ENCODE peak calls at places on chromosome 2, in eight cellular contexts. One of them, this sample, is unnamed.

GRCh38 chr2:66851449-66851872 is 416.5 kb downstream of the MEIS1 start:
- DNase-seq in activated CD8-positive, alpha-beta T cell treated with anti-CD3 and anti-CD28 coated beads for 36 hours: no peak
- DNase-seq in NCI-H510A treated with DMSO at 0.1 percent for 48 hours: no peak
- DNase-seq in NCI-H2081: no peak
- DNase-seq in cardiac fibroblast: peak; percentile 92
- DNase-seq in stimulated activated CD8-positive, alpha-beta memory T cell treated with anti-CD3 and anti-CD28 coated beads, Interleukin-4, amount 100 ng/mL, for 24 hours: no peak
- DNase-seq in A549: peak; percentile 23
- DNase-seq in activated CD8-positive, alpha-beta memory T cell treated with anti-CD3 and anti-CD28 coated beads for 48 hours: no peak
- DNase-seq in this sample: peak; percentile 99

GRCh38 chr2:230794472-230794871 is 70.3 kb upstream of the ITM2C start:
- DNase-seq in activated CD8-positive, alpha-beta T cell treated with anti-CD3 and anti-CD28 coated beads for 36 hours: peak; percentile 66
- DNase-seq in NCI-H510A treated with DMSO at 0.1 percent for 48 hours: no peak
- DNase-seq in NCI-H2081: no peak
- DNase-seq in cardiac fibroblast: peak; percentile 61
- DNase-seq in stimulated activated CD8-positive, alpha-beta memory T cell treated with anti-CD3 and anti-CD28 coated beads, Interleukin-4, amount 100 ng/mL, for 24 hours: no peak
- DNase-seq in A549: no peak
- DNase-seq in activated CD8-positive, alpha-beta memory T cell treated with anti-CD3 and anti-CD28 coated beads for 48 hours: no peak
- DNase-seq in this sample: peak; percentile 19

GRCh38 chr2:219386532-219387280 is 1.0 kb downstream of the DNPEP start:
- DNase-seq in activated CD8-positive, alpha-beta T cell treated with anti-CD3 and anti-CD28 coated beads for 36 hours: no peak
- DNase-seq in NCI-H510A treated with DMSO at 0.1 percent for 48 hours: no peak
- DNase-seq in NCI-H2081: no peak
- DNase-seq in cardiac fibroblast: no peak
- DNase-seq in stimulated activated CD8-positive, alpha-beta memory T cell treated with anti-CD3 and anti-CD28 coated beads, Interleukin-4, amount 100 ng/mL, for 24 hours: no peak
- DNase-seq in A549: no peak
- DNase-seq in activated CD8-positive, alpha-beta memory T cell treated with anti-CD3 and anti-CD28 coated beads for 48 hours: no peak
- DNase-seq in this sample: no peak

GRCh38 chr2:51013060-51013746 is 18.7 kb downstream of the NRXN1 start:
- DNase-seq in activated CD8-positive, alpha-beta T cell treated with anti-CD3 and anti-CD28 coated beads for 36 hours: no peak
- DNase-seq in NCI-H510A treated with DMSO at 0.1 percent for 48 hours: peak; percentile 98
- DNase-seq in NCI-H2081: peak; percentile 100
- DNase-seq in cardiac fibroblast: no peak
- DNase-seq in stimulated activated CD8-positive, alpha-beta memory T cell treated with anti-CD3 and anti-CD28 coated beads, Interleukin-4, amount 100 ng/mL, for 24 hours: no peak
- DNase-seq in A549: no peak
- DNase-seq in activated CD8-positive, alpha-beta memory T cell treated with anti-CD3 and anti-CD28 coated beads for 48 hours: no peak
- DNase-seq in this sample: peak; percentile 12

GRCh38 chr2:85744771-85745601 is 8.8 kb upstream of the ATOH8 start:
- DNase-seq in activated CD8-positive, alpha-beta T cell treated with anti-CD3 and anti-CD28 coated beads for 36 hours: no peak
- DNase-seq in NCI-H510A treated with DMSO at 0.1 percent for 48 hours: no peak
- DNase-seq in NCI-H2081: no peak
- DNase-seq in cardiac fibroblast: peak; percentile 94
- DNase-seq in stimulated activated CD8-positive, alpha-beta memory T cell treated with anti-CD3 and anti-CD28 coated beads, Interleukin-4, amount 100 ng/mL, for 24 hours: no peak
- DNase-seq in A549: no peak
- DNase-seq in activated CD8-positive, alpha-beta memory T cell treated with anti-CD3 and anti-CD28 coated beads for 48 hours: no peak
- DNase-seq in this sample: peak; percentile 70

GRCh38 chr2:39513641-39514094 is 76.6 kb upstream of the MAP4K3 start:
- DNase-seq in activated CD8-positive, alpha-beta T cell treated with anti-CD3 and anti-CD28 coated beads for 36 hours: peak; percentile 85
- DNase-seq in NCI-H510A treated with DMSO at 0.1 percent for 48 hours: peak; percentile 23
- DNase-seq in NCI-H2081: peak; percentile 60
- DNase-seq in cardiac fibroblast: peak; percentile 99
- DNase-seq in stimulated activated CD8-positive, alpha-beta memory T cell treated with anti-CD3 and anti-CD28 coated beads, Interleukin-4, amount 100 ng/mL, for 24 hours: peak; percentile 52
- DNase-seq in A549: peak; percentile 74
- DNase-seq in activated CD8-positive, alpha-beta memory T cell treated with anti-CD3 and anti-CD28 coated beads for 48 hours: peak; percentile 36
- DNase-seq in this sample: peak; percentile 97

GRCh38 chr2:59881214-59881613 is 672.2 kb downstream of the BCL11A start:
- DNase-seq in activated CD8-positive, alpha-beta T cell treated with anti-CD3 and anti-CD28 coated beads for 36 hours: no peak
- DNase-seq in NCI-H510A treated with DMSO at 0.1 percent for 48 hours: no peak
- DNase-seq in NCI-H2081: no peak
- DNase-seq in cardiac fibroblast: no peak
- DNase-seq in stimulated activated CD8-positive, alpha-beta memory T cell treated with anti-CD3 and anti-CD28 coated beads, Interleukin-4, amount 100 ng/mL, for 24 hours: no peak
- DNase-seq in A549: no peak
- DNase-seq in activated CD8-positive, alpha-beta memory T cell treated with anti-CD3 and anti-CD28 coated beads for 48 hours: no peak
- DNase-seq in this sample: no peak

GRCh38 chr2:16773080-16773713 is 107.6 kb upstream of the CYRIA start:
- DNase-seq in activated CD8-positive, alpha-beta T cell treated with anti-CD3 and anti-CD28 coated beads for 36 hours: peak; percentile 35
- DNase-seq in NCI-H510A treated with DMSO at 0.1 percent for 48 hours: peak; percentile 57
- DNase-seq in NCI-H2081: peak; percentile 73
- DNase-seq in cardiac fibroblast: peak; percentile 64
- DNase-seq in stimulated activated CD8-positive, alpha-beta memory T cell treated with anti-CD3 and anti-CD28 coated beads, Interleukin-4, amount 100 ng/mL, for 24 hours: no peak
- DNase-seq in A549: peak; percentile 63
- DNase-seq in activated CD8-positive, alpha-beta memory T cell treated with anti-CD3 and anti-CD28 coated beads for 48 hours: no peak
- DNase-seq in this sample: peak; percentile 42

GRCh38 chr2:37625781-37626548 is 45.5 kb downstream of the CDC42EP3 start:
- DNase-seq in activated CD8-positive, alpha-beta T cell treated with anti-CD3 and anti-CD28 coated beads for 36 hours: peak; percentile 81
- DNase-seq in NCI-H510A treated with DMSO at 0.1 percent for 48 hours: no peak
- DNase-seq in NCI-H2081: peak; percentile 88
- DNase-seq in cardiac fibroblast: no peak
- DNase-seq in stimulated activated CD8-positive, alpha-beta memory T cell treated with anti-CD3 and anti-CD28 coated beads, Interleukin-4, amount 100 ng/mL, for 24 hours: peak; percentile 28
- DNase-seq in A549: no peak
- DNase-seq in activated CD8-positive, alpha-beta memory T cell treated with anti-CD3 and anti-CD28 coated beads for 48 hours: peak; percentile 26
- DNase-seq in this sample: peak; percentile 63

This sample was measured in IMR-90.